ENCODE peak calls at places on chromosomes 3 and 15, in ten cellular contexts. D is K562, A is HepG2, B is H1, C is GM23338, N is esophagus muscularis mucosa, O is HCT116, U is sigmoid colon, H is suprapubic skin, Z is transverse colon. Q is an unnamed sample.

GRCh38 chr15:101047301-101047781 is 128.2 kb downstream of the LRRK1 start:
- DNase-seq in D (no peak), A (no peak), B (peak; percentile 53), C (peak; percentile 55), N (peak; percentile 47), O (no peak), U (peak; percentile 43), H (peak; percentile 18), Z (peak; percentile 7), Q (peak; percentile 44)

GRCh38 chr3:170703121-170703588 is 117.3 kb upstream of the SLC7A14 start:
- DNase-seq in D (peak; percentile 90), A (no peak), B (no peak), C (no peak), N (no peak), O (no peak), U (no peak), H (no peak), Z (no peak), Q (no peak)

GRCh38 chr3:78860567-78860966 is 907.2 kb downstream of the ROBO1 start:
- DNase-seq in D (no peak), A (no peak), B (no peak), C (no peak), N (no peak), O (no peak), U (no peak), H (no peak), Z (no peak), Q (no peak)

GRCh38 chr3:141384157-141384556 is 15.9 kb downstream of the ZBTB38 start:
- DNase-seq in D (no peak), A (no peak), B (no peak), C (no peak), N (no peak), O (no peak), U (no peak), H (no peak), Z (no peak), Q (no peak)

GRCh38 chr15:78083687-78084358 is 6.3 kb upstream of the TBC1D2B start:
- DNase-seq in D (no peak), A (no peak), B (no peak), C (no peak), N (no peak), O (no peak), U (peak; percentile 36), H (peak; percentile 41), Z (peak; percentile 63), Q (no peak)

GRCh38 chr3:120645083-120645800 is 36.8 kb downstream of the HGD start:
- DNase-seq in D (peak; percentile 16), A (no peak), B (no peak), C (no peak), N (no peak), O (no peak), U (no peak), H (no peak), Z (no peak), Q (no peak)

GRCh38 chr3:21641959-21642358 is 109.1 kb downstream of the ZNF385D start:
- DNase-seq in D (no peak), A (no peak), B (no peak), C (peak; percentile 40), N (no peak), O (no peak), U (no peak), H (no peak), Z (no peak), Q (no peak)

GRCh38 chr3:62636235-62636826 is 238.9 kb downstream of the CADPS start:
- DNase-seq in D (no peak), A (no peak), B (no peak), C (no peak), N (no peak), O (no peak), U (no peak), H (no peak), Z (no peak), Q (no peak)

GRCh38 chr3:134315286-134316106 is 58.8 kb downstream of the AMOTL2 start:
- DNase-seq in D (peak; percentile 17), A (no peak), B (peak; percentile 52), C (peak; percentile 61), N (no peak), O (no peak), U (peak; percentile 89), H (peak; percentile 56), Z (peak; percentile 33), Q (peak; percentile 22)

GRCh38 chr3:39148116-39149058 is 5.0 kb downstream of the CSRNP1 start:
- DNase-seq in D (peak; percentile 58), A (no peak), B (no peak), C (no peak), N (no peak), O (no peak), U (no peak), H (no peak), Z (peak; percentile 52), Q (peak; percentile 21)
- TF ChIP-seq POLR2AphosphoS5 in D (no peak), A (no peak), B (no peak), C (no peak), N (no peak), O (no peak), U (no peak), H (no peak), Z (no peak), Q (no peak)

GRCh38 chr3:25453521-25454410 is 25.7 kb downstream of the RARB start:
- DNase-seq in D (no peak), A (no peak), B (no peak), C (no peak), N (no peak), O (no peak), U (no peak), H (no peak), Z (no peak), Q (no peak)
- H3K27ac ChIP-seq in D (no peak overlapping the region), A (no peak overlapping the region), B (no peak overlapping the region), C (peak overlapping the region; percentile 88), N (peak overlapping the region; percentile 83), O (no peak overlapping the region), U (peak overlapping the region; percentile 70), H (no peak overlapping the region), Z (peak overlapping the region; percentile 7), Q (peak overlapping the region; percentile 78)

GRCh38 chr15:48463366-48463880 is 132.2 kb downstream of the DUT start:
- DNase-seq in D (no peak), A (no peak), B (no peak), C (no peak), N (no peak), O (no peak), U (no peak), H (no peak), Z (no peak), Q (no peak)
- TF ChIP-seq POLR2AphosphoS5 in D (no peak), A (no peak), B (no peak), C (no peak), N (no peak), O (no peak), U (no peak), H (no peak), Z (no peak), Q (no peak)

GRCh38 chr3:15427182-15427880 is at the start of the genes EAF1 and METTL6:
- DNase-seq in D (peak; percentile 94), A (peak; percentile 71), B (peak; percentile 87), C (peak; percentile 86), N (peak; percentile 95), O (peak; percentile 58), U (peak; percentile 86), H (peak; percentile 92), Z (peak; percentile 88), Q (peak; percentile 72)
- H3K27ac ChIP-seq in D (peak within 1 kb of the TSS; percentile 76), A (peak within 1 kb of the TSS; percentile 80), B (peak within 1 kb of the TSS; percentile 93), C (peak within 1 kb of the TSS; percentile 88), N (peak within 1 kb of the TSS; percentile 84), O (peak within 1 kb of the TSS; percentile 77), U (peak within 1 kb of the TSS; percentile 84), H (peak within 1 kb of the TSS; percentile 84), Z (peak within 1 kb of the TSS; percentile 83), Q (peak within 1 kb of the TSS; percentile 83)

DNA sequence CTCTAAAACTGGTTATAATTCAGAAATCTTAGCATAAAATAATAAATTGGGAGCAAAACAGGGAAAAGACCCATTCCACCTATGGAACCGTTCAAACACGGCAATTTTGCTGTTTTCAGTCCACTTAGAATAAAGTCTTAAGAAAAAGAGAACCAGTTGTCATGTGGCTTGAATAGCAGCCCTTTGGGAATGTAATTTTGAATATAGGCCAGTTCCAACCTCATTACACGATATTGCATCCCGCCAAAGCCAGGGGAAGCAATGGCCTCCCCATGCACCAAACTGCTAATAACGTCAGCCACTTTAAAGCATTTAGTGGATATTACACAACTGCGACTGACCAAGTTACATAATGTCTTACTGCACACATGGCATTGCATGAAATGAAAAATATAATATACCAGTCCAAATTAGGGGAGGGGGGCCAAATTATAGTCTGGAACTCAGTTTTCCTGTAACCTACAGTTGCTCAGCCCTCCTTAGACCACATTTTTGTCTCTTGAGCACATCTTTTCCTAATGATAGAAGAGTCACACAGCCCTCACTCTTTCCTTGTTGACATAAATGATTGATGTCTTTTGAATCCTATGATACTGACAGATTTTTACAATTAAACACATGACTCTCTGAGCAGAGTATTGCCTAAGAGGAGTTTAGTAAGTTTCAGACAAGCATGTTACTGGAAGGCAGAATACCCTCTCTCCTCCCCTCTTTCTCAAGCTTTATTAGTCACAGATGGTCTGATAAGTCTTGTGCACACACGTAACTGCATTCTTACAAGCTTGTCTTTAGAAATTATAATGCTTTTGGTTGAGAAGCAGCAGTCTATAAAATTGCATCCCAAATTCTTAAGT is 1.0 kb upstream of the PLD1 start:
- DNase-seq in D (peak; percentile 69), A (peak; percentile 76), B (no peak), C (no peak), N (no peak), O (no peak), U (peak; percentile 78), H (no peak), Z (no peak), Q (no peak)
- TF ChIP-seq POLR2AphosphoS5 in D (no peak), A (no peak), B (no peak), C (no peak), N (peak; percentile 34), O (no peak), U (peak; percentile 59), H (peak; percentile 78), Z (peak; percentile 55), Q (peak; percentile 52)

Q was measured in breast epithelium.